ENCODE peak calls at places on chromosomes 12 and 14, in eight cellular contexts. O is AG10803; L is dorsolateral prefrontal cortex; Q is A549; P is astrocyte of the cerebellum; H is tibial artery; G is CD8-positive, alpha-beta T cell; I is foreskin fibroblast. J is an unnamed sample.

GRCh38 chr14:63039800-63040380 is 5.4 kb downstream of the KCNH5 start:
- DNase-seq in O (peak; percentile 1), L (no peak), Q (peak; percentile 56), P (peak; percentile 29), H (no peak), G (no peak), I (peak; percentile 70), J (peak; percentile 84)

GRCh38 chr12:68510394-68510793 is 100.3 kb upstream of the RAP1B start:
- DNase-seq in O (no peak), L (no peak), Q (no peak), P (no peak), H (no peak), G (no peak), I (peak; percentile 45), J (no peak)

GRCh38 chr12:10278104-10278503 is 29.6 kb upstream of the KLRD1 start:
- DNase-seq in O (no peak), L (no peak), Q (no peak), P (no peak), H (no peak), G (no peak), I (no peak), J (no peak)

GRCh38 chr14:106657460-106657859 is 1131.1 kb downstream of the TMEM121 start:
- DNase-seq in O (no peak), L (no peak), Q (no peak), P (no peak), H (no peak), G (peak; percentile 74), I (no peak), J (no peak)

GRCh38 chr12:52139579-52140062 is 52.2 kb downstream of the KRT80 start:
- DNase-seq in O (no peak), L (peak; percentile 18), Q (peak; percentile 68), P (no peak), H (no peak), G (peak; percentile 30), I (peak; percentile 54), J (no peak)

GRCh38 chr12:53102883-53103807 is at the start of gene SOAT2:
- DNase-seq in O (no peak), L (no peak), Q (no peak), P (no peak), H (no peak), G (peak; percentile 57), I (no peak), J (no peak)

GRCh38 chr14:81390706-81391105 is 9.4 kb downstream of the STON2 start:
- DNase-seq in O (peak; percentile 3), L (no peak), Q (no peak), P (no peak), H (no peak), G (no peak), I (peak; percentile 7), J (no peak)

GRCh38 chr14:102686176-102686801 is 91.0 kb upstream of the TRAF3 start:
- DNase-seq in O (no peak), L (no peak), Q (no peak), P (no peak), H (no peak), G (no peak), I (no peak), J (no peak)

GRCh38 chr12:92574046-92574783 is 128.6 kb upstream of the PLEKHG7 start:
- DNase-seq in O (peak; percentile 39), L (no peak), Q (peak; percentile 64), P (no peak), H (no peak), G (no peak), I (peak; percentile 41), J (no peak)
- TF ChIP-seq CTCF in O (peak; percentile 16), L (no peak), Q (peak; percentile 33), P (peak; percentile 36), H (no peak), G (peak; percentile 21), I (peak; percentile 16), J (peak; percentile 38)

DNA sequence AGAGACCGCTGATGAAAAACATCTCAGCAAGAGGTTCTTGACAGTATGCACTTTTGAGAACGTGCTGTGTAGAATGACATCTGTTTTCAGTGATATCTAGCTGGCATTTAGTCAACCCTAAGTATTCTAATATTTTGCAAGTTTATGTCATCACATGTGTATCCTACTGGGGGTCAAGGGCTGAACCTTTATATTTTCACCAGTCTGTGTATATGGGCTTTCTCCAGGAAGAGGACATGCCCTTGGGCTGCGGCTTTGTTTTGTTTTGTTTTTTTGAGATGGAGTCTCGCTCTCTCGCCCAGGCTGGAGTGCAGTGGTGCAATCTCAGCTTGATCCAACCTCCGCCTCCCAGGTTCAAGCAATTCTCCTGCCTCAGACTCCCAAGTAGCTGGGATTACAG is 22.1 kb upstream of the YARS2 start:
- DNase-seq in O (no peak), L (no peak), Q (no peak), P (no peak), H (no peak), G (no peak), I (no peak), J (peak; percentile 5)
- TF ChIP-seq CTCF in O (no peak), L (no peak), Q (no peak), P (no peak), H (no peak), G (no peak), I (no peak), J (no peak)

DNA sequence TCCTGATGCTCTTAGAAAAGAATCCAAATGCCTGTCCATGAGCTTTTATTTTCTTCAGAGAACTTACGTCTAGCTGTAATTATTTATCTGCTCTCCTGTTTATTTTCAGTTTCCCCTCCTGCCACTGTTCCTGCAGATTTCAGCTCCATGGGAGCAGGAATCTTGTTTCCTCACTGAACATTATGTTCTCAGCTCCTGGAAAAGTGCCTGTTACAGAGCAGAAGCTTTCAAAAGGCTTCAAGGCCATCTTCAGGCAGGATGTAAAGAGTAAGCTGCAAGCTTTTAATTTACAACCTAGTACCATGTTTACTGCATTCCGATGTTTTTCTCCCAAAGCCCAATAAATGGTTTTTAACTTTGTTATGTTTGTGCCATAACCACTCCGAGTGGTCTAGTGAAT is 98.4 kb upstream of the BTG1 start:
- DNase-seq in O (peak; percentile 63), L (peak; percentile 74), Q (no peak), P (peak; percentile 27), H (no peak), G (no peak), I (peak; percentile 78), J (peak; percentile 68)
- TF ChIP-seq CTCF in O (peak; percentile 13), L (peak; percentile 41), Q (no peak), P (no peak), H (peak; percentile 28), G (no peak), I (no peak), J (peak; percentile 7)

DNA sequence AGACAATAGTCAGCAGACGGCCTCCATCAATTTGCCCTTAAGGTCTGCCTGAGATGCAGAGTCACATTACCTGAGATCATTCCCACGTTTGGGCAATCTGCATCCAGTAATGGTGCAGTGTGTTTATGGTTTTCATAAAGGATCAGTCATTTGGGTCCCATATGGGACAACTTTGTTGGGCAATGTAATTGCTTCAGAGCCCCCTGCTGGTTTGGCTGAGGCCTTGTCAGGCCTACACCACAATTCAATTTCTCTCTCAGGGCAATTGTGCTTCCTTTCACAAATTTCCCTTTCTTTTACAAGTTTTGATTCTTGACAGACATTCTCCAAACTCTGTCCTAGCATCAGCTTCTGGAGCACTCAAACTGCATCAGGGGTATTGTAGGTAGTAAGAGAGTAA is 191.2 kb upstream of the SSTR1 start:
- DNase-seq in O (no peak), L (no peak), Q (no peak), P (no peak), H (no peak), G (no peak), I (peak; percentile 16), J (no peak)
- TF ChIP-seq CTCF in O (peak; percentile 35), L (no peak), Q (no peak), P (peak; percentile 5), H (no peak), G (no peak), I (peak; percentile 34), J (peak; percentile 37)

DNA sequence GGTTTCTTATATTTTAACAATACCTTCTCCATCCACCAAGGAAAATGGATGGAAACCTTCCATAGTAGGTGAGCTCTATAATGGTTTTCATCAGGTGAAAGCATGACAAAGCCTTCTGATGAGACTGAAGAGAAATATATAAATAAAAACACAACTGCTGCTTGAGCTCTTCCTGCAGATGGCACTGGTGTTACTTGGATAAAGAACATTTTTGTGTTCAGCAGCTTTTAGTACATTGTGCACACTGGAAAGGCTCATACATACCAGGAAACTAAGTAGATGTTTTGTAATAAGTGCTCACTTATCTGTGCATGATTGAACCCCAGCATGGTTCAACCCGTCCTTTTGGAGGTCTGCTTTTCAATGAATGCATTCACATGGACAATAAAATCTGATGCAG is 357.3 kb upstream of the MIS18BP1 start:
- DNase-seq in O (no peak), L (no peak), Q (peak; percentile 1), P (no peak), H (no peak), G (no peak), I (peak; percentile 15), J (peak; percentile 0)
- TF ChIP-seq CTCF in O (no peak), L (no peak), Q (no peak), P (peak; percentile 18), H (no peak), G (no peak), I (no peak), J (no peak)

GRCh38 chr12:6692888-6693287 is 3.7 kb upstream of the ZNF384 start:
- DNase-seq in O (no peak), L (no peak), Q (no peak), P (no peak), H (no peak), G (no peak), I (no peak), J (no peak)

GRCh38 chr12:6685814-6686213 is 3.4 kb downstream of the ZNF384 start:
- DNase-seq in O (no peak), L (no peak), Q (no peak), P (no peak), H (no peak), G (no peak), I (no peak), J (no peak)

GRCh38 chr12:6688543-6688999 is 604 bp downstream of the ZNF384 start:
- DNase-seq in O (peak; percentile 22), L (peak; percentile 80), Q (no peak), P (no peak), H (no peak), G (no peak), I (no peak), J (no peak)

GRCh38 chr12:6691473-6691872 is 2.3 kb upstream of the ZNF384 start:
- DNase-seq in O (peak; percentile 73), L (no peak), Q (no peak), P (no peak), H (no peak), G (no peak), I (peak; percentile 70), J (peak; percentile 15)

GRCh38 chr12:6689000-6689882 is at the start of gene ZNF384:
- DNase-seq in O (peak; percentile 100), L (peak; percentile 100), Q (peak; percentile 100), P (peak; percentile 96), H (peak; percentile 99), G (peak; percentile 92), I (peak; percentile 100), J (peak; percentile 99)
- TF ChIP-seq CTCF in O (peak; percentile 35), L (peak; percentile 32), Q (no peak), P (peak; percentile 4), H (no peak), G (no peak), I (no peak), J (no peak)

J was measured in fibroblast of pulmonary artery.